ENCODE peak calls at places on chromosomes 4 and X, in eight cellular contexts. One of them, this sample, is unnamed.

GRCh38 chr4:132437117-132437516 is 712.0 kb upstream of the PCDH10 start:
- DNase-seq in stomach: no peak
- DNase-seq in neural progenitor cell: no peak
- DNase-seq in heart left ventricle: no peak
- DNase-seq in tibial artery: no peak
- DNase-seq in IMR-90: no peak
- DNase-seq in transverse colon: no peak
- DNase-seq in lower leg skin: no peak
- DNase-seq in this sample: no peak

GRCh38 chrX:17547658-17548057 is 172.7 kb downstream of the NHS start:
- DNase-seq in lower leg skin: peak
- DNase-seq in tibial artery: peak
- DNase-seq in transverse colon: peak
- DNase-seq in heart left ventricle: peak
- DNase-seq in IMR-90: peak
- DNase-seq in stomach: peak
- DNase-seq in neural progenitor cell: no peak
- DNase-seq in this sample: no peak

GRCh38 chrX:106302304-106302703 is 134.2 kb downstream of the PWWP3B start:
- DNase-seq in transverse colon: no peak
- DNase-seq in heart left ventricle: no peak
- DNase-seq in lower leg skin: no peak
- DNase-seq in IMR-90: no peak
- DNase-seq in stomach: no peak
- DNase-seq in tibial artery: no peak
- DNase-seq in neural progenitor cell: no peak
- DNase-seq in this sample: no peak

GRCh38 chr4:110452546-110452945 is 23.4 kb upstream of the ENPEP start:
- DNase-seq in heart left ventricle: no peak
- DNase-seq in transverse colon: no peak
- DNase-seq in neural progenitor cell: no peak
- DNase-seq in lower leg skin: no peak
- DNase-seq in tibial artery: no peak
- DNase-seq in stomach: no peak
- DNase-seq in IMR-90: no peak
- DNase-seq in this sample: peak

GRCh38 chr4:153620352-153620751 is 63.7 kb upstream of the TLR2 start:
- DNase-seq in transverse colon: no peak
- DNase-seq in lower leg skin: no peak
- DNase-seq in stomach: no peak
- DNase-seq in heart left ventricle: no peak
- DNase-seq in tibial artery: no peak
- DNase-seq in neural progenitor cell: no peak
- DNase-seq in IMR-90: peak
- DNase-seq in this sample: no peak

GRCh38 chr4:188175288-188175687 is 36.0 kb downstream of the TRIML1 start:
- DNase-seq in heart left ventricle: no peak
- DNase-seq in lower leg skin: no peak
- DNase-seq in IMR-90: peak
- DNase-seq in transverse colon: no peak
- DNase-seq in stomach: no peak
- DNase-seq in tibial artery: no peak
- DNase-seq in neural progenitor cell: no peak
- DNase-seq in this sample: no peak

GRCh38 chrX:24259544-24260240 is 54.2 kb downstream of the SUPT20HL2 start:
- DNase-seq in stomach: no peak
- DNase-seq in IMR-90: peak
- DNase-seq in heart left ventricle: no peak
- DNase-seq in neural progenitor cell: peak
- DNase-seq in tibial artery: peak
- DNase-seq in transverse colon: peak
- DNase-seq in lower leg skin: peak
- DNase-seq in this sample: peak

GRCh38 chr4:73523126-73523525 is 41.6 kb downstream of the AFM start:
- DNase-seq in heart left ventricle: no peak
- DNase-seq in stomach: no peak
- DNase-seq in IMR-90: no peak
- DNase-seq in lower leg skin: no peak
- DNase-seq in tibial artery: no peak
- DNase-seq in neural progenitor cell: no peak
- DNase-seq in transverse colon: no peak
- DNase-seq in this sample: no peak

GRCh38 chr4:164779811-164780216 is 25.9 kb downstream of the SMIM31 start:
- DNase-seq in neural progenitor cell: peak
- DNase-seq in transverse colon: no peak
- DNase-seq in tibial artery: no peak
- DNase-seq in lower leg skin: no peak
- DNase-seq in heart left ventricle: no peak
- DNase-seq in IMR-90: peak
- DNase-seq in stomach: peak
- DNase-seq in this sample: peak

GRCh38 chrX:71870337-71871098 is 40.1 kb upstream of the NHSL2 start:
- DNase-seq in stomach: no peak
- DNase-seq in tibial artery: no peak
- DNase-seq in neural progenitor cell: peak
- DNase-seq in transverse colon: no peak
- DNase-seq in heart left ventricle: no peak
- DNase-seq in lower leg skin: no peak
- DNase-seq in IMR-90: no peak
- DNase-seq in this sample: peak

GRCh38 chr4:71460368-71460767 is 121.5 kb downstream of the SLC4A4 start:
- DNase-seq in neural progenitor cell: no peak
- DNase-seq in stomach: no peak
- DNase-seq in lower leg skin: no peak
- DNase-seq in IMR-90: no peak
- DNase-seq in heart left ventricle: no peak
- DNase-seq in transverse colon: peak
- DNase-seq in tibial artery: no peak
- DNase-seq in this sample: no peak

GRCh38 chr4:5399790-5400421 is 308.5 kb downstream of the EVC2 start:
- DNase-seq in heart left ventricle: no peak
- DNase-seq in transverse colon: no peak
- DNase-seq in IMR-90: peak
- DNase-seq in neural progenitor cell: peak
- DNase-seq in lower leg skin: no peak
- DNase-seq in tibial artery: no peak
- DNase-seq in stomach: no peak
- DNase-seq in this sample: peak

GRCh38 chr4:140233811-140234696 is 80.1 kb upstream of the MAML3 start:
- DNase-seq in heart left ventricle: no peak
- DNase-seq in stomach: no peak
- DNase-seq in neural progenitor cell: no peak
- DNase-seq in transverse colon: no peak
- DNase-seq in lower leg skin: no peak
- DNase-seq in tibial artery: no peak
- DNase-seq in IMR-90: peak
- DNase-seq in this sample: peak

GRCh38 chr4:100581337-100581736 is 63.5 kb upstream of the EMCN start:
- DNase-seq in heart left ventricle: no peak
- DNase-seq in transverse colon: no peak
- DNase-seq in IMR-90: no peak
- DNase-seq in lower leg skin: no peak
- DNase-seq in stomach: no peak
- DNase-seq in neural progenitor cell: no peak
- DNase-seq in tibial artery: no peak
- DNase-seq in this sample: no peak

GRCh38 chrX:22323541-22323940 is 50.8 kb downstream of the CBLL2 start:
- DNase-seq in IMR-90: peak
- DNase-seq in lower leg skin: no peak
- DNase-seq in neural progenitor cell: no peak
- DNase-seq in heart left ventricle: no peak
- DNase-seq in stomach: no peak
- DNase-seq in transverse colon: no peak
- DNase-seq in tibial artery: no peak
- DNase-seq in this sample: no peak

GRCh38 chr4:181078236-181078635 is 1165.0 kb upstream of the TENM3 start:
- DNase-seq in transverse colon: no peak
- DNase-seq in IMR-90: peak
- DNase-seq in neural progenitor cell: no peak
- DNase-seq in tibial artery: no peak
- DNase-seq in stomach: no peak
- DNase-seq in heart left ventricle: no peak
- DNase-seq in lower leg skin: no peak
- DNase-seq in this sample: no peak

GRCh38 chr4:112771-113170 is 11.5 kb upstream of the ZNF718 start:
- DNase-seq in heart left ventricle: no peak
- DNase-seq in lower leg skin: no peak
- DNase-seq in tibial artery: no peak
- DNase-seq in stomach: no peak
- DNase-seq in transverse colon: no peak
- DNase-seq in neural progenitor cell: no peak
- DNase-seq in IMR-90: no peak
- DNase-seq in this sample: no peak

GRCh38 chr4:141058739-141059507 is 74.3 kb downstream of the RNF150 start:
- DNase-seq in IMR-90: peak
- DNase-seq in neural progenitor cell: no peak
- DNase-seq in lower leg skin: no peak
- DNase-seq in transverse colon: no peak
- DNase-seq in tibial artery: no peak
- DNase-seq in stomach: no peak
- DNase-seq in heart left ventricle: no peak
- DNase-seq in this sample: no peak

GRCh38 chr4:173370130-173370476 is 651 bp upstream of the SAP30 start:
- DNase-seq in stomach: no peak
- DNase-seq in neural progenitor cell: no peak
- DNase-seq in tibial artery: peak
- DNase-seq in lower leg skin: peak
- DNase-seq in IMR-90: no peak
- DNase-seq in heart left ventricle: peak
- DNase-seq in transverse colon: peak
- DNase-seq in this sample: no peak

GRCh38 chr4:2953496-2953895 is 9.7 kb downstream of the NOP14 start:
- DNase-seq in neural progenitor cell: no peak
- DNase-seq in lower leg skin: no peak
- DNase-seq in stomach: no peak
- DNase-seq in heart left ventricle: no peak
- DNase-seq in transverse colon: no peak
- DNase-seq in IMR-90: no peak
- DNase-seq in tibial artery: no peak
- DNase-seq in this sample: no peak

GRCh38 chrX:37646254-37646653 is 39.3 kb upstream of the XK start:
- DNase-seq in tibial artery: no peak
- DNase-seq in lower leg skin: no peak
- DNase-seq in stomach: no peak
- DNase-seq in IMR-90: no peak
- DNase-seq in neural progenitor cell: no peak
- DNase-seq in heart left ventricle: no peak
- DNase-seq in transverse colon: no peak
- DNase-seq in this sample: no peak

GRCh38 chr4:15004701-15005301 is 2.5 kb downstream of the CPEB2 start:
- DNase-seq in neural progenitor cell: peak
- DNase-seq in transverse colon: peak
- DNase-seq in IMR-90: peak
- DNase-seq in lower leg skin: peak
- DNase-seq in heart left ventricle: peak
- DNase-seq in tibial artery: peak
- DNase-seq in stomach: peak
- DNase-seq in this sample: peak

GRCh38 chr4:15003891-15004700 is 1.8 kb downstream of the CPEB2 start:
- DNase-seq in heart left ventricle: peak
- DNase-seq in IMR-90: no peak
- DNase-seq in stomach: peak
- DNase-seq in tibial artery: peak
- DNase-seq in lower leg skin: peak
- DNase-seq in transverse colon: peak
- DNase-seq in neural progenitor cell: peak
- DNase-seq in this sample: peak

GRCh38 chr4:15007201-15007600 is 4.9 kb downstream of the CPEB2 start:
- DNase-seq in heart left ventricle: no peak
- DNase-seq in lower leg skin: no peak
- DNase-seq in IMR-90: no peak
- DNase-seq in stomach: no peak
- DNase-seq in transverse colon: no peak
- DNase-seq in neural progenitor cell: no peak
- DNase-seq in tibial artery: no peak
- DNase-seq in this sample: no peak

GRCh38 chr4:15005474-15006115 is 3.3 kb downstream of the CPEB2 start:
- DNase-seq in heart left ventricle: no peak
- DNase-seq in transverse colon: no peak
- DNase-seq in neural progenitor cell: no peak
- DNase-seq in tibial artery: no peak
- DNase-seq in stomach: no peak
- DNase-seq in lower leg skin: no peak
- DNase-seq in IMR-90: no peak
- DNase-seq in this sample: no peak

GRCh38 chr4:15006416-15007024 is 4.2 kb downstream of the CPEB2 start:
- DNase-seq in stomach: no peak
- DNase-seq in IMR-90: peak
- DNase-seq in neural progenitor cell: no peak
- DNase-seq in transverse colon: no peak
- DNase-seq in heart left ventricle: no peak
- DNase-seq in tibial artery: no peak
- DNase-seq in lower leg skin: no peak
- DNase-seq in this sample: no peak
- H3K4me3 ChIP-seq in stomach: peak
- H3K4me3 ChIP-seq in IMR-90: peak
- H3K4me3 ChIP-seq in neural progenitor cell: no peak
- H3K4me3 ChIP-seq in transverse colon: peak
- H3K4me3 ChIP-seq in heart left ventricle: no peak
- H3K4me3 ChIP-seq in tibial artery: peak
- H3K4me3 ChIP-seq in lower leg skin: no peak
- H3K4me3 ChIP-seq in this sample: peak

DNA sequence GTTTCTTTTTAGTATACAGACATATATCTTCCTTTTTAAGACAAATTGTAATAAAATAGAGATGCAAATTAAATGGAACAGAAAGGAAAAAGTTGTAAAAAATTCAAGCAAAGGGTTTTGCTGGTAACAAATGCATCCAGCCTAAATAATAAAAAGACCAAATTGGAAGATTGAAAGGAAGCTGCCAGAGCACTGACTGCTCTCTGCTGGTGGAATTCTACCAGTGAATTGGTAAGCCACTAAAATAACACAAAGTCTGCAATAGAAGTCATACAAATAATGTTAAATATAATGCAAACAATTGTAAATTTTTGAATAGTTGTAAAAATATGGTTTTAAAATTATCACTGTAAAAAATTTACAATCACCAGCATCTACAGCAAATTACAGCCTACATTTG is 1322.3 kb downstream of the PCDH7 start:
- DNase-seq in transverse colon: no peak
- DNase-seq in neural progenitor cell: no peak
- DNase-seq in stomach: no peak
- DNase-seq in IMR-90: no peak
- DNase-seq in lower leg skin: no peak
- DNase-seq in heart left ventricle: no peak
- DNase-seq in tibial artery: no peak
- DNase-seq in this sample: no peak
- TF ChIP-seq CTCF in transverse colon: no peak
- TF ChIP-seq CTCF in neural progenitor cell: no peak
- TF ChIP-seq CTCF in stomach: no peak
- TF ChIP-seq CTCF in IMR-90: no peak
- TF ChIP-seq CTCF in lower leg skin: no peak
- TF ChIP-seq CTCF in heart left ventricle: no peak
- TF ChIP-seq CTCF in tibial artery: no peak
- TF ChIP-seq CTCF in this sample: peak

GRCh38 chr4:82586055-82586454 is 24.3 kb upstream of the TMEM150C start:
- DNase-seq in tibial artery: no peak
- DNase-seq in neural progenitor cell: peak
- DNase-seq in transverse colon: no peak
- DNase-seq in IMR-90: no peak
- DNase-seq in lower leg skin: no peak
- DNase-seq in heart left ventricle: no peak
- DNase-seq in stomach: no peak
- DNase-seq in this sample: peak
- H3K4me3 ChIP-seq in tibial artery: no peak
- H3K4me3 ChIP-seq in neural progenitor cell: no peak
- H3K4me3 ChIP-seq in transverse colon: no peak
- H3K4me3 ChIP-seq in IMR-90: no peak
- H3K4me3 ChIP-seq in lower leg skin: no peak
- H3K4me3 ChIP-seq in heart left ventricle: no peak
- H3K4me3 ChIP-seq in stomach: no peak
- H3K4me3 ChIP-seq in this sample: no peak

GRCh38 chr4:103067841-103068547 is 8.6 kb downstream of the SLC9B2 start:
- DNase-seq in neural progenitor cell: no peak
- DNase-seq in heart left ventricle: no peak
- DNase-seq in transverse colon: no peak
- DNase-seq in lower leg skin: no peak
- DNase-seq in stomach: no peak
- DNase-seq in IMR-90: peak
- DNase-seq in tibial artery: no peak
- DNase-seq in this sample: no peak
- TF ChIP-seq CTCF in neural progenitor cell: no peak
- TF ChIP-seq CTCF in heart left ventricle: no peak
- TF ChIP-seq CTCF in transverse colon: no peak
- TF ChIP-seq CTCF in lower leg skin: no peak
- TF ChIP-seq CTCF in stomach: no peak
- TF ChIP-seq CTCF in IMR-90: no peak
- TF ChIP-seq CTCF in tibial artery: no peak
- TF ChIP-seq CTCF in this sample: no peak

This sample was measured in endodermal cell.